ENCODE peak calls at places on chromosome 22, in five cellular contexts. K, A, I, U and O are unnamed samples.
A peak's percentile ranks its signal among the peaks of the same experiment; 100 is the strongest.

GRCh38 chr22:43171019-43171491 is 15.9 kb downstream of the TTLL12 start:
- DNase-seq in I (no peak), K (no peak), A (no peak), U (no peak), O (no peak)

GRCh38 chr22:20968281-20968977 is 1.4 kb downstream of the AIFM3 start:
- DNase-seq in I (no peak), K (no peak), U (no peak), A (peak; percentile 54), O (no peak)

GRCh38 chr22:37747090-37747714 is 50.4 kb downstream of the TRIOBP start:
- DNase-seq in K (no peak), U (peak; percentile 41), I (peak; percentile 54), A (no peak), O (peak; percentile 82)

GRCh38 chr22:38030311-38031133 is 26.7 kb upstream of the PICK1 start:
- DNase-seq in U (no peak), A (no peak), K (no peak), I (no peak), O (no peak)

GRCh38 chr22:45834241-45834640 is 142.7 kb downstream of the WNT7B start:
- DNase-seq in U (no peak), K (no peak), A (no peak), I (no peak), O (no peak)

GRCh38 chr22:44580756-44581435 is 82.9 kb upstream of the RTL6 start:
- DNase-seq in U (no peak), I (no peak), A (no peak), K (no peak), O (no peak)

GRCh38 chr22:44256860-44257560 is 55.7 kb downstream of the SHISAL1 start:
- DNase-seq in U (no peak), K (no peak), I (no peak), A (peak; percentile 40), O (no peak)

GRCh38 chr22:44204937-44205712 is 24.4 kb downstream of the PARVG start:
- DNase-seq in A (no peak), K (no peak), I (no peak), U (no peak), O (no peak)

GRCh38 chr22:44685384-44686056 is 16.5 kb upstream of the PRR5 start:
- DNase-seq in A (peak; percentile 75), I (no peak), U (peak; percentile 60), K (no peak), O (no peak)

GRCh38 chr22:29315286-29316195 is at the start of gene RASL10A:
- DNase-seq in U (no peak), K (no peak), A (peak; percentile 69), I (no peak), O (no peak)

GRCh38 chr22:40009231-40009769 is 14.5 kb downstream of the FAM83F start:
- DNase-seq in I (no peak), U (no peak), A (peak; percentile 74), K (peak; percentile 83), O (peak; percentile 21)

GRCh38 chr22:25236417-25236816 is 17.0 kb downstream of the CRYBB2 start:
- DNase-seq in A (no peak), K (no peak), I (no peak), U (no peak), O (no peak)

GRCh38 chr22:43828711-43829447 is 16.8 kb upstream of the EFCAB6 start:
- DNase-seq in K (no peak), U (peak; percentile 75), I (peak; percentile 88), A (no peak), O (peak; percentile 39)

GRCh38 chr22:25419247-25420113 is 145.0 kb upstream of the GRK3 start:
- DNase-seq in I (no peak), A (no peak), U (peak; percentile 52), K (no peak), O (no peak)

GRCh38 chr22:38032681-38033521 is 24.3 kb upstream of the PICK1 start:
- DNase-seq in K (no peak), I (no peak), U (peak; percentile 79), A (no peak), O (no peak)

GRCh38 chr22:29208502-29208862 is 2.8 kb downstream of the EMID1 start:
- DNase-seq in K (no peak), U (no peak), A (no peak), I (no peak), O (no peak)

GRCh38 chr22:29313126-29314071 is 2.1 kb downstream of the RASL10A start:
- DNase-seq in K (no peak), U (peak; percentile 65), I (no peak), A (peak; percentile 88), O (no peak)

GRCh38 chr22:39091136-39092081 is 5.6 kb upstream of the APOBEC3H start:
- DNase-seq in A (no peak), U (no peak), K (no peak), I (no peak), O (no peak)

GRCh38 chr22:24525416-24526037 is 29.4 kb downstream of the GUCD1 start:
- DNase-seq in U (peak; percentile 77), A (peak; percentile 91), I (peak; percentile 77), K (peak; percentile 59), O (peak; percentile 71)

GRCh38 chr22:46071451-46072029 is 78.8 kb upstream of the PPARA start:
- DNase-seq in K (no peak), U (peak; percentile 97), I (peak; percentile 94), A (peak; percentile 76), O (peak; percentile 95)

GRCh38 chr22:46183733-46184132 is 33.4 kb downstream of the PPARA start:
- DNase-seq in I (no peak), K (no peak), U (no peak), A (no peak), O (no peak)

GRCh38 chr22:25880524-25880923 is 138.5 kb downstream of the MYO18B start:
- DNase-seq in U (no peak), I (no peak), K (no peak), A (no peak), O (no peak)

GRCh38 chr22:37632174-37633081 is 7.0 kb upstream of the SH3BP1 start:
- DNase-seq in I (no peak), K (no peak), U (no peak), A (no peak), O (no peak)

GRCh38 chr22:30212996-30213441 is 33.5 kb downstream of the LIF start:
- DNase-seq in K (no peak), U (peak; percentile 93), I (no peak), A (no peak), O (peak; percentile 60)

GRCh38 chr22:30390974-30391691 is 3.9 kb upstream of the RNF215 start:
- DNase-seq in U (peak; percentile 73), A (peak; percentile 71), K (no peak), I (peak; percentile 33), O (peak; percentile 43)

GRCh38 chr22:31081963-31082605 is 966 bp downstream of the SMTN start:
- DNase-seq in K (no peak), I (no peak), U (peak; percentile 35), A (no peak), O (peak; percentile 62)

GRCh38 chr22:25774575-25775026 is 32.6 kb downstream of the MYO18B start:
- DNase-seq in K (peak; percentile 44), A (peak; percentile 86), U (no peak), I (no peak), O (no peak)

GRCh38 chr22:47366026-47366767 is 603.7 kb downstream of the TBC1D22A start:
- DNase-seq in U (no peak), I (no peak), A (no peak), K (no peak), O (no peak)

GRCh38 chr22:44878483-44879300 is 126.3 kb downstream of the ARHGAP8 start:
- DNase-seq in A (no peak), K (no peak), U (no peak), I (no peak), O (no peak)

GRCh38 chr22:34055525-34056200 is 135.4 kb upstream of the LARGE1 start:
- DNase-seq in K (peak; percentile 35), A (peak; percentile 87), I (no peak), U (no peak), O (peak; percentile 20)

GRCh38 chr22:45254789-45255261 is 14.1 kb upstream of the KIAA0930 start:
- DNase-seq in U (no peak), K (no peak), A (no peak), I (no peak), O (no peak)

GRCh38 chr22:47457021-47457420 is 694.6 kb downstream of the TBC1D22A start:
- DNase-seq in K (no peak), U (no peak), A (no peak), I (no peak), O (no peak)

GRCh38 chr22:19815823-19816290 is 38.8 kb downstream of the GNB1L start:
- DNase-seq in A (peak; percentile 35), U (no peak), K (no peak), I (no peak), O (no peak)
- H3K4me3 ChIP-seq in A (no peak overlapping the region), U (no peak overlapping the region), K (no peak overlapping the region), I (no peak overlapping the region), O (no peak overlapping the region)

GRCh38 chr22:22343603-22344276 is 99.2 kb downstream of the VPREB1 start:
- DNase-seq in A (no peak), U (no peak), K (no peak), I (no peak), O (no peak)
- H3K27me3 ChIP-seq in A (peaks cover 72% of the 10 kb centered on the region), U (no peaks in the 10 kb centered on the region), K (peaks cover 16% of the 10 kb centered on the region), I (peaks cover 87% of the 10 kb centered on the region), O (peaks cover 21% of the 10 kb centered on the region)

DNA sequence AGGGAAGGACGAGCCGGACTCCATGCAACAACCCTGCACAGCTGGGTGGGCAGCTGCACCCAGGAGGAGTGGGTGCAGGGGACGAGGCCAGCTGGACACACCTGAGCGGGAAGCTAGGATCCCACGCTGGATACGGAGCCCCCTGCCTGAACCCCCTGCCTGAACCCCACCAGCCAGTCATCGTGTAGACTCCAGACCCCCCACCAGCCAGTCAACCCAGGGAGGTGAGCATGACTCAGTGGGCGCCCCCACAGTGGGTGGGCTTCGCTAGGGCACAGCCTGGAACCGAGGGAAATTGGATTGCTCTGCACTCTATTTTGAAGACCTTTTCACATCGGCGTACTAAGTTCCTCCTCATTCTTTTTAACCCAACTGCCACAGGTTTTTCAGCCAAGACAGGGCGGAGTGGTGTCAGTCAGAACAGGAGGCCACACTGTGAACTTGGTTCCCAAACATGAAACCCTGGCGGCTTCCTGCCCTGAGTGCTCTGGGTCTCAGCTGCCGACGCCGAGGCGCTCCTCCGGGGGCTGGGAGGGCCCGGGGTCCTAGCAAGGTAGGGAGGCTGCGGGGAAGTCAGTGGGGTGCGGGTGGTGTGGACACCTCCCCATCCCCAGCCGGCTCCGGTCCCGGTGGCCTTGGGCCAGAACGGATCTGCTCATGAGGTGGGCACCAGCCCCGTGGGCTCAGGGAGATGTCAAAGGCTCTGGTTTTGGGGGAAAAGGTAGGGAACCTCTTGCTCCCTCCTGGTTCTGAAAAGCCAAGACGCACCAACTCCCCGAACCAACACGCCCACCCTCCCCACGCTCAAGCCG is 57.0 kb downstream of the BRD1 start:
- DNase-seq in A (no peak), K (no peak), I (peak; percentile 9), U (no peak), O (no peak)
- H3K4me3 ChIP-seq in A (no peak overlapping the region), K (no peak overlapping the region), I (no peak overlapping the region), U (no peak overlapping the region), O (no peak overlapping the region)

DNA sequence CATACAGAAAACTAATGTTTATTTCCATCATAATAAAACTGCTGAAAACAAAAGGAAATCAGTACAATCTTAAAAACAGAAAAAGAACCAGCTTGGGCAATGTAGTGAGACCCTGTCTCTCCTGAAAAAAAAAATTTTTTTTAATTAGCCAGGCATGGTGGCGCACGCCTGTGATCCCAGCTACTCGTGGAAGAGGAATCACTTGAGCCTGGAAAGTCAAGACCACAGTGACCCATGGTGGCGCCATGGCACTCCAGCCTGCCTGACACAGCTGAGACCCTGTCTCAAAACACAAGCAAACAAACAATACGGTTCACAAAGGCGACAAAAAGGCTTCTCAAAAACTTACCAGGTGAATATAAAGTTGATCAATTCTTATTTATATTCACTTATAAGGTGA is 289.7 kb downstream of the BRD1 start:
- DNase-seq in U (no peak), A (no peak), I (no peak), K (no peak), O (no peak)
- H3K27me3 ChIP-seq in U (no peaks in the 10 kb centered on the region), A (no peaks in the 10 kb centered on the region), I (peaks cover 56% of the 10 kb centered on the region), K (no peaks in the 10 kb centered on the region), O (peaks cover 2% of the 10 kb centered on the region)